ENCODE peak calls at places on chromosomes 2 and 18, in four cellular contexts. D is WERI-Rb-1, B is M059J, E is NCI-H510A treated with DMSO at 0.1 percent for 48 hours. K is an unnamed sample.

GRCh38 chr2:64629329-64629781 is 24.4 kb downstream of the SERTAD2 start:
- DNase-seq in D (no peak), B (no peak), E (no peak), K (no peak)

GRCh38 chr2:207394812-207395534 is 134.8 kb upstream of the CREB1 start:
- DNase-seq in D (no peak), B (peak), E (no peak), K (no peak)

GRCh38 chr2:20666364-20667150 is at the start of gene GDF7:
- DNase-seq in D (peak), B (peak), E (no peak), K (no peak)

GRCh38 chr18:32366586-32367538 is 103.8 kb downstream of the GAREM1 start:
- DNase-seq in D (no peak), B (no peak), E (no peak), K (no peak)

GRCh38 chr2:119671011-119671410 is 8.0 kb upstream of the TMEM177 start:
- DNase-seq in D (no peak), B (no peak), E (no peak), K (no peak)

GRCh38 chr2:26811791-26812454 is 26.1 kb downstream of the CENPA start:
- DNase-seq in D (no peak), B (no peak), E (no peak), K (no peak)

GRCh38 chr2:185880396-185880795 is 141.8 kb downstream of the FSIP2 start:
- DNase-seq in D (no peak), B (no peak), E (no peak), K (no peak)

GRCh38 chr18:46622999-46623398 is 34.0 kb downstream of the LOXHD1 start:
- DNase-seq in D (no peak), B (peak), E (peak), K (no peak)

GRCh38 chr2:191835100-191835499 is 11.8 kb downstream of the CAVIN2 start:
- DNase-seq in D (no peak), B (no peak), E (no peak), K (no peak)

GRCh38 chr2:105744091-105744908 is 412 bp upstream of the NCK2 start:
- DNase-seq in D (peak), B (peak), E (peak), K (peak)

GRCh38 chr2:237333748-237334147 is 80.2 kb downstream of the COL6A3 start:
- DNase-seq in D (no peak), B (no peak), E (no peak), K (no peak)

GRCh38 chr2:238163494-238164198 is 4.9 kb downstream of the ERFE start:
- DNase-seq in D (no peak), B (no peak), E (no peak), K (no peak)

GRCh38 chr2:207072579-207072978 is 93.2 kb downstream of the KLF7 start:
- DNase-seq in D (no peak), B (no peak), E (no peak), K (no peak)

GRCh38 chr2:71559828-71560210 is 106.5 kb downstream of the DYSF start:
- DNase-seq in D (no peak), B (no peak), E (no peak), K (no peak)

GRCh38 chr18:35971661-35972196 is 750 bp upstream of the RMP24 start:
- DNase-seq in D (no peak), B (no peak), E (peak), K (peak)

GRCh38 chr2:165406053-165406628 is 63.4 kb upstream of the CSRNP3 start:
- DNase-seq in D (peak), B (peak), E (no peak), K (peak)

GRCh38 chr2:66305714-66306113 is 129.2 kb upstream of the MEIS1 start:
- DNase-seq in D (no peak), B (no peak), E (peak), K (peak)

GRCh38 chr2:142416996-142417395 is 286.2 kb upstream of the LRP1B start:
- DNase-seq in D (no peak), B (no peak), E (no peak), K (no peak)

GRCh38 chr18:48541747-48542108 is 2.9 kb downstream of the CTIF start:
- DNase-seq in D (no peak), B (no peak), E (no peak), K (no peak)

GRCh38 chr2:218985325-218986091 is 524 bp upstream of the FEV start:
- DNase-seq in D (peak), B (no peak), E (no peak), K (peak)

GRCh38 chr2:1854747-1855146 is 110.4 kb upstream of the PXDN start:
- DNase-seq in D (peak), B (peak), E (peak), K (peak)

K was measured in SK-N-DZ.